ENCODE peak calls at places on chromosomes 16 and 17, in four cellular contexts. M is CD8-positive, alpha-beta memory T cell; H is IMR-90; E is CD4-positive, CD25-positive, alpha-beta regulatory T cell. Z is an unnamed sample.

GRCh38 chr17:80777274-80777673 is 214.4 kb upstream of the CHMP6 start:
- DNase-seq in M (no peak), H (no peak), E (no peak), Z (no peak)

GRCh38 chr16:81165411-81166097 is 69.4 kb upstream of the GCSH start:
- DNase-seq in E (no peak), M (no peak), H (no peak), Z (no peak)

GRCh38 chr17:8681175-8681949 is 50.8 kb upstream of the MYH10 start:
- DNase-seq in M (no peak), E (no peak), H (peak; percentile 65), Z (no peak)

GRCh38 chr17:81412490-81413093 is 17.3 kb downstream of the BAHCC1 start:
- DNase-seq in E (peak; percentile 60), M (peak; percentile 34), H (peak; percentile 76), Z (peak; percentile 25)

GRCh38 chr17:77247048-77247541 is 106.3 kb downstream of the SEC14L1 start:
- DNase-seq in E (peak; percentile 80), H (peak; percentile 59), M (peak; percentile 82), Z (peak; percentile 71)

GRCh38 chr17:72122668-72123495 is 2.1 kb downstream of the SOX9 start:
- DNase-seq in E (no peak), M (no peak), H (peak; percentile 68), Z (no peak)

GRCh38 chr17:5203908-5204294 is 12.2 kb upstream of the ZNF594 start:
- DNase-seq in M (no peak), H (peak; percentile 79), E (no peak), Z (no peak)

GRCh38 chr17:2551493-2551892 is 39.8 kb upstream of the METTL16 start:
- DNase-seq in H (no peak), M (no peak), E (no peak), Z (no peak)

GRCh38 chr17:3723556-3724372 is at the start of gene HASPIN:
- DNase-seq in M (peak; percentile 91), E (peak; percentile 92), H (peak; percentile 84), Z (peak; percentile 86)

GRCh38 chr17:30391534-30391933 is 12.8 kb downstream of the CPD start:
- DNase-seq in H (no peak), M (no peak), E (no peak), Z (no peak)

GRCh38 chr17:37576281-37576680 is 32.9 kb downstream of the SYNRG start:
- DNase-seq in M (no peak), E (no peak), H (peak; percentile 27), Z (no peak)

GRCh38 chr16:68019167-68019680 is 3.5 kb upstream of the DPEP2NB start:
- DNase-seq in H (no peak), E (no peak), M (no peak), Z (no peak)

GRCh38 chr16:20611975-20612471 is 35.9 kb upstream of the ACSM2B start:
- DNase-seq in E (no peak), H (no peak), M (no peak), Z (no peak)

GRCh38 chr17:42386784-42387183 is 1.5 kb downstream of the STAT3 start:
- DNase-seq in H (no peak), E (no peak), M (no peak), Z (no peak)

GRCh38 chr16:78045865-78046581 is 23.7 kb downstream of the CLEC3A start:
- DNase-seq in M (no peak), H (peak; percentile 54), E (peak; percentile 1), Z (no peak)

GRCh38 chr17:75504347-75505151 is 10.8 kb downstream of the CASKIN2 start:
- DNase-seq in M (peak; percentile 24), E (peak; percentile 26), H (no peak), Z (peak; percentile 12)

GRCh38 chr17:39740357-39741111 is 2.8 kb downstream of the GRB7 start:
- DNase-seq in H (peak; percentile 45), E (no peak), M (no peak), Z (no peak)

GRCh38 chr17:79213305-79213704 is 138.7 kb downstream of the ENGASE start:
- DNase-seq in H (no peak), M (no peak), E (no peak), Z (no peak)

GRCh38 chr16:55695595-55695994 is 39.8 kb downstream of the SLC6A2 start:
- DNase-seq in M (no peak), E (no peak), H (no peak), Z (no peak)

GRCh38 chr17:72614871-72615626 is 477.4 kb downstream of the SLC39A11 start:
- DNase-seq in E (no peak), H (peak; percentile 74), M (no peak), Z (no peak)

GRCh38 chr16:24737916-24738594 is 8.6 kb downstream of the TNRC6A start:
- DNase-seq in H (no peak), M (no peak), E (no peak), Z (no peak)

GRCh38 chr16:13503960-13504635 is 415.9 kb upstream of the ERCC4 start:
- DNase-seq in E (no peak), H (no peak), M (no peak), Z (no peak)

GRCh38 chr16:1746693-1747195 is 24.6 kb downstream of the NME3 start:
- DNase-seq in H (no peak), M (no peak), E (no peak), Z (no peak)

GRCh38 chr16:79261461-79261860 is 339.1 kb downstream of the MAF start:
- DNase-seq in E (no peak), H (no peak), M (no peak), Z (no peak)

GRCh38 chr17:4540224-4541040 is 14.8 kb downstream of the MYBBP1A start:
- DNase-seq in H (no peak), E (no peak), M (no peak), Z (no peak)

GRCh38 chr16:35565626-35566025 is 2106.2 kb downstream of the TP53TG3F start:
- DNase-seq in M (no peak), E (no peak), H (no peak), Z (no peak)

GRCh38 chr16:35562919-35563318 is 2103.5 kb downstream of the TP53TG3F start:
- DNase-seq in M (no peak), E (no peak), H (no peak), Z (no peak)

GRCh38 chr16:35564148-35564547 is 2104.7 kb downstream of the TP53TG3F start:
- DNase-seq in E (no peak), H (no peak), M (no peak), Z (no peak)

GRCh38 chr16:35562471-35562870 is 2103.1 kb downstream of the TP53TG3F start:
- DNase-seq in H (no peak), E (no peak), M (no peak), Z (no peak)

DNA sequence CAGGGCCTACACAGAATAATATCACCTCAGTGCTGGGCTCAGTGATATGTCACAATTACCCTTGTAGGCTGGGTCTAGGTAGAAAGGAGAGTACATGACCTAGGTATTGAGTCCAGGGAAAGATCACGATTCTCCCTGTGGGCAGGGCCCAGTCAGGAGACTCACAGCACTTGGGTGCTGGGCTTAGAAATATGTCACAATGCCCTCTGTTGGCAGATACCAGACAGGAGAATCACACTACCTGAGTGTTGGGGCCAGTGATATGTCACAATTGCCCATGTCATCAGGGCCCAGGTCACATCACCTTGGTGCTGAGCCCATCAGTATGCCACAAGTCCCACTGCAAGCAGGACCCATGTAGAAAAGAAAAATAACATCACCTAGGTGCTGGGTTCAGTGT is 2105.5 kb downstream of the TP53TG3F start:
- DNase-seq in M (no peak), H (no peak), E (no peak), Z (no peak)
- H3K9me3 ChIP-seq in M (peaks cover 4% of the 10 kb centered on the region), H (peaks cover 17% of the 10 kb centered on the region), E (peaks cover 4% of the 10 kb centered on the region), Z (no peaks in the 10 kb centered on the region)

DNA sequence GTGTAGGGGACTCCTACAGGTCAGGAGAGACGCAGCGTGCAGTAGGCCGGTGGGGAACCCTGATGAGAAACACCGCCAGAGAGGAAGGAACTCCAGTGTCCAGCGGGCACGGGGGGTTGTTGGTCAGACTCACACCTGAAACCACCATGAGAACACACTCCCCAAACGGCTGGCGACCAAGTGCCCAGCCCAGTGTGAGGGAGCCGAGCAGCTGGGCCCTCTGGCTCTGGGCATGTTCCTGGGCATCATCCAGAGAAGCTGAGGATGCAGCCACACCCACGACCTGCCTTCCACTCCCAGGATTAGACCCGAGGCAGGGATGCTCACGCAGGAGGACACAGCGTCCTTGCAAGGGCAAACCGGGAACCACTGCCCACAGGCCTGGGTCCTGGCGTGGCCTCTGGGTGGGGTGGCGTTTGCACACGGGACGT is 108.3 kb upstream of the ZNF750 start:
- DNase-seq in E (no peak), M (no peak), H (no peak), Z (no peak)
- H3K9me3 ChIP-seq in E (peaks cover 23% of the 10 kb centered on the region), M (peaks cover 13% of the 10 kb centered on the region), H (peaks cover 66% of the 10 kb centered on the region), Z (peaks cover 13% of the 10 kb centered on the region)

DNA sequence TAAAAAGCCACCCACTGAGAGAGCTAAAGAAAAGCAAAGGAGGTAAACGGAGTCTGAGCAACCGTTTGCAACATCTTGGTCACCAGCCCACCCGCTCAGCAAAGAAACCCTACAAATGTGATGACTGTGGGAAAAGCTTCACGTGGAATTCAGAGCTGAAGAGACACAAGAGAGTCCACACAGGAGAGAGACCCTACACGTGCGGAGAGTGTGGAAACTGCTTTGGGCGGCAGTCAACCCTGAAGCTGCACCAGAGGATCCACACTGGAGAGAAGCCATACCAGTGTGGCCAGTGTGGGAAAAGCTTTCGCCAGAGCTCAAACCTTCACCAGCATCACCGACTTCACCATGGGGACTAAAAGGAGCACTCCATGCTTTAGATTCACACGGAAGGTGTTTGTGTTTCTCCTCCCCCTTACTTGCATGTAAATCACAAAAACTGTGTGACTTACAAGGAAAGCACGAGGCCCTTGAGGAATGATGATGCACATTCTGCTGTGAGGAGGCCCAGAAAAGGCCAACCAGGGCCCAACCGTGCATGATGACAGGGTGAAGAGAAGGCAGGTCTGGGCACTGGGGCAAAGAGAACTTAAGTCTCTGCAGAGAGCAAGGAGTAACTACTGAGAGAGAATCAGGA is 7.7 kb downstream of the ZNF174 start:
- DNase-seq in M (no peak), E (no peak), H (no peak), Z (no peak)
- H3K9me3 ChIP-seq in M (peaks cover 52% of the 10 kb centered on the region), E (peaks cover 77% of the 10 kb centered on the region), H (peaks cover 73% of the 10 kb centered on the region), Z (peaks cover 71% of the 10 kb centered on the region)

GRCh38 chr16:27237229-27238015 is 31.1 kb downstream of the NSMCE1 start:
- DNase-seq in M (peak; percentile 56), E (peak; percentile 72), H (no peak), Z (peak; percentile 61)
- H3K9me3 ChIP-seq in M (no peaks in the 10 kb centered on the region), E (no peaks in the 10 kb centered on the region), H (no peaks in the 10 kb centered on the region), Z (no peaks in the 10 kb centered on the region)

GRCh38 chr17:27083408-27084185 is 210.3 kb upstream of the WSB1 start:
- DNase-seq in E (no peak), H (no peak), M (no peak), Z (no peak)

GRCh38 chr17:27087935-27088766 is 205.8 kb upstream of the WSB1 start:
- DNase-seq in H (no peak), M (no peak), E (no peak), Z (no peak)

GRCh38 chr17:27088767-27089078 is 205.2 kb upstream of the WSB1 start:
- DNase-seq in E (no peak), M (no peak), H (no peak), Z (no peak)

GRCh38 chr17:27085517-27085916 is 208.4 kb upstream of the WSB1 start:
- DNase-seq in M (no peak), E (no peak), H (no peak), Z (no peak)

DNA sequence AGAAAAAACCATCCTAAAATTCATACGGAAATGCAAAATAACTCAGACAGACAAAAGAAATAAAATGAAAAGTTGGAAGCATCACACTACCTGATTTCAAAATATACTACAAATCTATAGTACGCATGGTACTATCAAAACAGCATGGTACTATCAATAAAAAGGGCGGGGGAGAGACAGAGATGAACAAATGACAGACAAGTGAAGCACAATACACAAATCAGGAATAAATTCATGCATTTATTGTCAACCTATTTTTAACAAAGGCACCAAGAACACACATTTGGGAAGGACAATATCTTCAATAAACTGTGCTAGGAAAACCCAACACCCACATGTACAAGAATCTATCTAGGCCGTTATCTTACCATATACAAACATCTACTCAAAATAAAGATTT is 207.4 kb upstream of the WSB1 start:
- DNase-seq in M (no peak), H (no peak), E (no peak), Z (no peak)
- H3K9me3 ChIP-seq in M (no peaks in the 10 kb centered on the region), H (peaks cover 13% of the 10 kb centered on the region), E (no peaks in the 10 kb centered on the region), Z (no peaks in the 10 kb centered on the region)

Z was measured in effector memory CD4-positive, alpha-beta T cell.